ENCODE peak calls at places on chromosomes 5 and 9, in four cellular contexts. J, U, I and X are unnamed samples.

GRCh38 chr9:127742435-127743088 is 7.5 kb upstream of the TOR2A start:
- DNase-seq in J (peak), U (no peak), I (peak), X (peak)

GRCh38 chr9:32589083-32589713 is 16.2 kb upstream of the NDUFB6 start:
- DNase-seq in U (no peak), I (peak), J (peak), X (peak)

GRCh38 chr5:69334793-69335268 is 2.2 kb upstream of the CCDC125 start:
- DNase-seq in U (peak), I (peak), J (peak), X (peak)

GRCh38 chr5:54186912-54187445 is 123.4 kb downstream of the ARL15 start:
- DNase-seq in I (no peak), U (no peak), J (no peak), X (no peak)

GRCh38 chr9:87148391-87149237 is 201.3 kb upstream of the GAS1 start:
- DNase-seq in J (peak), I (peak), U (peak), X (peak)

GRCh38 chr9:129485140-129485758 is 135.7 kb downstream of the C9orf50 start:
- DNase-seq in U (no peak), J (no peak), I (no peak), X (no peak)

GRCh38 chr9:86547596-86547995 is 193.4 kb upstream of the TUT7 start:
- DNase-seq in U (no peak), I (no peak), J (no peak), X (no peak)

GRCh38 chr9:27329292-27329691 is 32.3 kb upstream of the EQTN start:
- DNase-seq in J (no peak), I (no peak), U (no peak), X (no peak)

GRCh38 chr9:3741729-3742128 is 215.9 kb upstream of the RFX3 start:
- DNase-seq in U (no peak), I (no peak), J (no peak), X (no peak)

GRCh38 chr5:124124711-124125229 is 612.8 kb downstream of the CSNK1G3 start:
- DNase-seq in J (peak), I (peak), U (no peak), X (no peak)

GRCh38 chr5:129905467-129906176 is 1.4 kb downstream of the CHSY3 start:
- DNase-seq in I (peak), U (peak), J (peak), X (peak)

GRCh38 chr9:89608646-89609335 is 4.0 kb downstream of the GADD45G start:
- DNase-seq in U (peak), J (no peak), I (no peak), X (no peak)

GRCh38 chr9:26321935-26322334 is 570.7 kb downstream of the CAAP1 start:
- DNase-seq in U (no peak), I (no peak), J (no peak), X (no peak)

GRCh38 chr9:126793686-126794417 is 11.0 kb upstream of the ZBTB43 start:
- DNase-seq in I (no peak), U (no peak), J (no peak), X (peak)

DNA sequence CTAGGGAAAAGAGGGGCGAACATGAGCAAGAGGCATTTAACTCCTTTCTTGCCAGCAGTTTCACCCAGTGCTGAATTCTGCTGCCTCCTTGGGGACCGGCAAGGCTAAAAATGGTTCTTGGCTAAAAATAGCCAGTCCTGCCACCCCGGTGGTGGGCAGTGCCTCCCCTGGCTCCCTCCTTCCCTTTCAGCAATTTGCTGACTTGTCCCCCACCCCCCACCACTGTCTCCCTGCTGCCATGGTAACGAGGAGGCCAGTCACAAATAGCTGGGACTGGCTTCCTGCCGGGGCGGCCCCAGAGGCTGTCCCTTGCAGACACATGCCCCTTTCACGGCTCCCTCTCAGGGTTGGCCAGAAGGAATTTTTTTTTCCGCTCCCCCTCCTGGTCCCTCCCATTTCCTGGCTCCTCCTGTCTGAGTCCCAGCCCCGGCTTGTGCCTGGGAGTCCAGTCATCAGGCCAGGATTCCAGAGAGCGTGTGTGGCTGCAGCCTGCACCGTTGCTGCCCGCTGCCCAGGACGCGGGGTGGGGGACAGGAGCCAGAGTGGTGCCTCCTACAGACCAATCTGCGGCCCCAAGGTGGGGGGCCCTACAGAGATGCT is 130.3 kb downstream of the RGS3 start:
- DNase-seq in J (peak), U (peak), I (peak), X (peak)
- H3K27ac ChIP-seq in J (peak), U (peak), I (peak), X (peak)

GRCh38 chr5:165227515-165227914 is 1722.1 kb downstream of the MAT2B start:
- DNase-seq in I (no peak), J (no peak), U (no peak), X (no peak)
- TF ChIP-seq CTCF in I (no peak), J (peak), U (no peak), X (no peak)

GRCh38 chr5:16888694-16889124 is 47.4 kb downstream of the MYO10 start:
- DNase-seq in U (no peak), I (peak), J (peak), X (no peak)
- H3K27ac ChIP-seq in U (peak), I (peak), J (no peak), X (peak)

GRCh38 chr9:113355197-113355596 is 5.9 kb downstream of the BSPRY start:
- DNase-seq in I (peak), U (no peak), J (no peak), X (no peak)
- TF ChIP-seq CTCF in I (peak), U (no peak), J (peak), X (no peak)

GRCh38 chr5:62037972-62038371 is 268.0 kb upstream of the KIF2A start:
- DNase-seq in J (no peak), U (no peak), I (no peak), X (no peak)
- H3K27ac ChIP-seq in J (no peak), U (no peak), I (no peak), X (no peak)

DNA sequence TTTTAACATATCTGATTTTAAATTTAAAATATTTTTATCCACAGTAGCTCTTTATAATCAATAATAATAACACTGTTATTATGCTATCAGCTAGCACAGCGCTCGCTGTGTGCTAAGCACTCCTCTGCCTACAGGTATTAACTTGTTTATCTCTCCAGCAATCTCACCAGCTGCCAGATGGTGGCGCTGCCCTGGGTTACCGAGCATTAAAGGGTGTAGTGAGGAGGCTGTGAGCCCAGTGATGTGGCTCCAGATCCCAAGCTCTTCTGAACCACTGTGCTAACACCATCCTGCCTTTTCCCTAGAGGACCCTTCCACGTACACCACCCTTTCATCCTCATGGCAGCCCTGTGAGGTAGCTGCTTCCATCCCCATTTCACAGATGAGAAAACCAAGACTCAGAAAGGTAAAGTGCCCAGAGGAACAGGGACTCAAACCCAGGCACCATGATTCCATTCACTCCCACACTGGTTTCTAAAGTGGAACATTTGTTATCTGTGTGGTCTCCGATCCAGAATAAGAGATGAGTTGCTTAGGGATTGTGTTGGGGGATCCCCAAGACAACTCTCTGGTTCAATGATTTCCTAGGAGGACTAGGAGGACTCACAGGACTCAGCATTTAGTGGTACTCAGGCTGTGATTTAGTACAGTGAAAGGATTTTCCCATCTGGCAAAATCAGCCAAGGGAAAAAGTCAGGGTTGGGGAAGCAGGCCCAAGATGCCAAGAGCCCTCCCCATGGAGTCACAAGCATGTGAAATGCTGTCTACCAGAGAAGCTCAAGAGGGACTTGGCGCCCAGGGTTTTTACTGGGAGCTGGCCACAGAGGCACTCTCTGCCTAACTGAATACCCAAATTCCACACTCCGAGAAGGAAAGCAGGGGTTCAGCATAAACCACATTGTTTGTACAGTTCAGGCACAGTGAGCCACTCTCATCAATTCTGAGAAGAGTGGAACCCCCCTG is 7.0 kb downstream of the IGFBPL1 start:
- DNase-seq in U (no peak), I (no peak), J (no peak), X (peak)
- TF ChIP-seq CTCF in U (peak), I (peak), J (peak), X (no peak)

GRCh38 chr5:15500326-15500958 is 462 bp downstream of the FBXL7 start:
- DNase-seq in U (peak), J (peak), I (peak), X (no peak)
- H3K27ac ChIP-seq in U (peak), J (peak), I (peak), X (no peak)

GRCh38 chr5:912356-913091 is 19.8 kb downstream of the TRIP13 start:
- DNase-seq in I (peak), J (peak), U (no peak), X (peak)

GRCh38 chr5:915946-916345 is 23.3 kb downstream of the TRIP13 start:
- DNase-seq in J (no peak), U (no peak), I (no peak), X (no peak)

GRCh38 chr5:914174-914573 is 21.5 kb downstream of the TRIP13 start:
- DNase-seq in U (no peak), J (no peak), I (no peak), X (no peak)

GRCh38 chr5:916441-917293 is 24.0 kb downstream of the TRIP13 start:
- DNase-seq in U (no peak), I (peak), J (no peak), X (no peak)

GRCh38 chr5:914612-915011 is 21.9 kb downstream of the TRIP13 start:
- DNase-seq in J (no peak), I (no peak), U (no peak), X (no peak)
- TF ChIP-seq CTCF in J (no peak), I (no peak), U (no peak), X (no peak)

GRCh38 chr5:150156540-150156939 is 895 bp upstream of the PDGFRB start:
- DNase-seq in J (no peak), U (no peak), I (no peak), X (no peak)
- H3K27ac ChIP-seq in J (peak), U (peak), I (peak), X (no peak)

DNA sequence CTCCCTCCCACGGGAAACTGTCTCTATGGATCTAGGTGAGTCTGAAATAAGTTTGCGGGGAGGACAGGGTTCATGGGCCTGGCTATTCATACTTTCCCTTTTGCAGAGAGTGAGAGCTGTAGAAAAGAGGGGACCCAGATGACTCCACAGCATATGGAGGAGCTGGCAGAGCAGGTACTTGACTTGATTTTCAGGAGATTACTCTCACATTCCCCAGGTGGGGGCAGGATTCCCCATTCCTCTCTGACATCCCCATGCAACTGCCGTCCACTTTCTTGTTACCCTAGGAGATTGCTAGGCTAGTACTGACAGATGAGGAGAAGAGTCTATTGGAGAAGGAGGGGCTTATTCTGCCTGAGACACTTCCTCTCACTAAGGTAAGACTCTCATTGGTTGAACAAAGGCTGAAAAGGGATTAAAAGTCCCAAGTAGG is 659 bp downstream of the CREB3 start:
- DNase-seq in U (no peak), I (peak), J (peak), X (peak)
- TF ChIP-seq CTCF in U (no peak), I (peak), J (no peak), X (peak)